ENCODE peak calls at places on chromosomes 7 and 10, in ten cellular contexts. One of them, this sample, is unnamed.

GRCh38 chr10:123100030-123100762 is 35.6 kb upstream of the HMX3 start:
- DNase-seq in activated naive CD4-positive, alpha-beta T cell treated with anti-CD3 and anti-CD28 coated beads, Interleukin-2, amount 50 U/mL, for 16 hours: no peak
- DNase-seq in fibroblast of pulmonary artery: no peak
- DNase-seq in ovary: no peak
- DNase-seq in endodermal cell: peak; percentile 63
- DNase-seq in posterior cingulate gyrus: no peak
- DNase-seq in CD4-positive, CD25-positive, alpha-beta regulatory T cell: no peak
- DNase-seq in Peyer's patch: no peak
- DNase-seq in activated CD4-positive, CD25-positive, alpha-beta regulatory T cell treated with anti-CD3 and anti-CD28 coated beads, Interleukin-2, amount 50 U/mL, for 72 hours: no peak
- DNase-seq in mesothelial cell of epicardium: no peak
- DNase-seq in this sample: no peak

GRCh38 chr10:69876286-69876685 is 74.6 kb downstream of the COL13A1 start:
- DNase-seq in activated naive CD4-positive, alpha-beta T cell treated with anti-CD3 and anti-CD28 coated beads, Interleukin-2, amount 50 U/mL, for 16 hours: no peak
- DNase-seq in fibroblast of pulmonary artery: no peak
- DNase-seq in ovary: no peak
- DNase-seq in endodermal cell: no peak
- DNase-seq in posterior cingulate gyrus: no peak
- DNase-seq in CD4-positive, CD25-positive, alpha-beta regulatory T cell: no peak
- DNase-seq in Peyer's patch: no peak
- DNase-seq in activated CD4-positive, CD25-positive, alpha-beta regulatory T cell treated with anti-CD3 and anti-CD28 coated beads, Interleukin-2, amount 50 U/mL, for 72 hours: no peak
- DNase-seq in mesothelial cell of epicardium: no peak
- DNase-seq in this sample: no peak

GRCh38 chr7:129264534-129264933 is 39.7 kb downstream of the AHCYL2 start:
- DNase-seq in activated naive CD4-positive, alpha-beta T cell treated with anti-CD3 and anti-CD28 coated beads, Interleukin-2, amount 50 U/mL, for 16 hours: no peak
- DNase-seq in fibroblast of pulmonary artery: no peak
- DNase-seq in ovary: no peak
- DNase-seq in endodermal cell: no peak
- DNase-seq in posterior cingulate gyrus: no peak
- DNase-seq in CD4-positive, CD25-positive, alpha-beta regulatory T cell: no peak
- DNase-seq in Peyer's patch: no peak
- DNase-seq in activated CD4-positive, CD25-positive, alpha-beta regulatory T cell treated with anti-CD3 and anti-CD28 coated beads, Interleukin-2, amount 50 U/mL, for 72 hours: no peak
- DNase-seq in mesothelial cell of epicardium: no peak
- DNase-seq in this sample: no peak

GRCh38 chr10:131701131-131701947 is 199.5 kb upstream of the PPP2R2D start:
- DNase-seq in activated naive CD4-positive, alpha-beta T cell treated with anti-CD3 and anti-CD28 coated beads, Interleukin-2, amount 50 U/mL, for 16 hours: no peak
- DNase-seq in fibroblast of pulmonary artery: no peak
- DNase-seq in ovary: no peak
- DNase-seq in endodermal cell: peak; percentile 21
- DNase-seq in posterior cingulate gyrus: no peak
- DNase-seq in CD4-positive, CD25-positive, alpha-beta regulatory T cell: no peak
- DNase-seq in Peyer's patch: peak; percentile 42
- DNase-seq in activated CD4-positive, CD25-positive, alpha-beta regulatory T cell treated with anti-CD3 and anti-CD28 coated beads, Interleukin-2, amount 50 U/mL, for 72 hours: no peak
- DNase-seq in mesothelial cell of epicardium: peak; percentile 32
- DNase-seq in this sample: no peak

GRCh38 chr7:1232623-1233327 is at the start of gene UNCX:
- DNase-seq in activated naive CD4-positive, alpha-beta T cell treated with anti-CD3 and anti-CD28 coated beads, Interleukin-2, amount 50 U/mL, for 16 hours: no peak
- DNase-seq in fibroblast of pulmonary artery: no peak
- DNase-seq in ovary: no peak
- DNase-seq in endodermal cell: peak; percentile 85
- DNase-seq in posterior cingulate gyrus: no peak
- DNase-seq in CD4-positive, CD25-positive, alpha-beta regulatory T cell: no peak
- DNase-seq in Peyer's patch: no peak
- DNase-seq in activated CD4-positive, CD25-positive, alpha-beta regulatory T cell treated with anti-CD3 and anti-CD28 coated beads, Interleukin-2, amount 50 U/mL, for 72 hours: no peak
- DNase-seq in mesothelial cell of epicardium: no peak
- DNase-seq in this sample: no peak

GRCh38 chr7:50214141-50214670 is 90.3 kb upstream of the IKZF1 start:
- DNase-seq in activated naive CD4-positive, alpha-beta T cell treated with anti-CD3 and anti-CD28 coated beads, Interleukin-2, amount 50 U/mL, for 16 hours: no peak
- DNase-seq in fibroblast of pulmonary artery: no peak
- DNase-seq in ovary: no peak
- DNase-seq in endodermal cell: peak; percentile 24
- DNase-seq in posterior cingulate gyrus: no peak
- DNase-seq in CD4-positive, CD25-positive, alpha-beta regulatory T cell: no peak
- DNase-seq in Peyer's patch: no peak
- DNase-seq in activated CD4-positive, CD25-positive, alpha-beta regulatory T cell treated with anti-CD3 and anti-CD28 coated beads, Interleukin-2, amount 50 U/mL, for 72 hours: no peak
- DNase-seq in mesothelial cell of epicardium: no peak
- DNase-seq in this sample: no peak

GRCh38 chr10:127467793-127468192 is 81.3 kb upstream of the NPS start:
- DNase-seq in activated naive CD4-positive, alpha-beta T cell treated with anti-CD3 and anti-CD28 coated beads, Interleukin-2, amount 50 U/mL, for 16 hours: no peak
- DNase-seq in fibroblast of pulmonary artery: no peak
- DNase-seq in ovary: no peak
- DNase-seq in endodermal cell: peak; percentile 15
- DNase-seq in posterior cingulate gyrus: no peak
- DNase-seq in CD4-positive, CD25-positive, alpha-beta regulatory T cell: no peak
- DNase-seq in Peyer's patch: no peak
- DNase-seq in activated CD4-positive, CD25-positive, alpha-beta regulatory T cell treated with anti-CD3 and anti-CD28 coated beads, Interleukin-2, amount 50 U/mL, for 72 hours: no peak
- DNase-seq in mesothelial cell of epicardium: no peak
- DNase-seq in this sample: no peak

GRCh38 chr10:67763499-67764011 is 67.6 kb upstream of the CTNNA3 start:
- DNase-seq in activated naive CD4-positive, alpha-beta T cell treated with anti-CD3 and anti-CD28 coated beads, Interleukin-2, amount 50 U/mL, for 16 hours: peak; percentile 83
- DNase-seq in fibroblast of pulmonary artery: peak; percentile 62
- DNase-seq in ovary: peak; percentile 86
- DNase-seq in endodermal cell: peak; percentile 89
- DNase-seq in posterior cingulate gyrus: peak; percentile 75
- DNase-seq in CD4-positive, CD25-positive, alpha-beta regulatory T cell: peak; percentile 84
- DNase-seq in Peyer's patch: peak; percentile 88
- DNase-seq in activated CD4-positive, CD25-positive, alpha-beta regulatory T cell treated with anti-CD3 and anti-CD28 coated beads, Interleukin-2, amount 50 U/mL, for 72 hours: peak; percentile 76
- DNase-seq in mesothelial cell of epicardium: peak; percentile 77
- DNase-seq in this sample: peak; percentile 63

GRCh38 chr7:1794888-1795542 is 124.9 kb downstream of the ELFN1 start:
- DNase-seq in activated naive CD4-positive, alpha-beta T cell treated with anti-CD3 and anti-CD28 coated beads, Interleukin-2, amount 50 U/mL, for 16 hours: no peak
- DNase-seq in fibroblast of pulmonary artery: peak; percentile 10
- DNase-seq in ovary: no peak
- DNase-seq in endodermal cell: no peak
- DNase-seq in posterior cingulate gyrus: no peak
- DNase-seq in CD4-positive, CD25-positive, alpha-beta regulatory T cell: no peak
- DNase-seq in Peyer's patch: no peak
- DNase-seq in activated CD4-positive, CD25-positive, alpha-beta regulatory T cell treated with anti-CD3 and anti-CD28 coated beads, Interleukin-2, amount 50 U/mL, for 72 hours: no peak
- DNase-seq in mesothelial cell of epicardium: no peak
- DNase-seq in this sample: no peak

GRCh38 chr7:2645274-2645868 is 13.6 kb downstream of the TTYH3 start:
- DNase-seq in activated naive CD4-positive, alpha-beta T cell treated with anti-CD3 and anti-CD28 coated beads, Interleukin-2, amount 50 U/mL, for 16 hours: no peak
- DNase-seq in fibroblast of pulmonary artery: no peak
- DNase-seq in ovary: no peak
- DNase-seq in endodermal cell: peak; percentile 70
- DNase-seq in posterior cingulate gyrus: no peak
- DNase-seq in CD4-positive, CD25-positive, alpha-beta regulatory T cell: peak; percentile 32
- DNase-seq in Peyer's patch: peak; percentile 86
- DNase-seq in activated CD4-positive, CD25-positive, alpha-beta regulatory T cell treated with anti-CD3 and anti-CD28 coated beads, Interleukin-2, amount 50 U/mL, for 72 hours: no peak
- DNase-seq in mesothelial cell of epicardium: no peak
- DNase-seq in this sample: peak; percentile 51

GRCh38 chr10:120600871-120601644 is 144.0 kb downstream of the PLPP4 start:
- DNase-seq in activated naive CD4-positive, alpha-beta T cell treated with anti-CD3 and anti-CD28 coated beads, Interleukin-2, amount 50 U/mL, for 16 hours: no peak
- DNase-seq in fibroblast of pulmonary artery: peak; percentile 5
- DNase-seq in ovary: no peak
- DNase-seq in endodermal cell: peak; percentile 82
- DNase-seq in posterior cingulate gyrus: no peak
- DNase-seq in CD4-positive, CD25-positive, alpha-beta regulatory T cell: no peak
- DNase-seq in Peyer's patch: no peak
- DNase-seq in activated CD4-positive, CD25-positive, alpha-beta regulatory T cell treated with anti-CD3 and anti-CD28 coated beads, Interleukin-2, amount 50 U/mL, for 72 hours: no peak
- DNase-seq in mesothelial cell of epicardium: peak; percentile 50
- DNase-seq in this sample: peak; percentile 72

GRCh38 chr10:125871341-125871740 is 9.8 kb downstream of the DHX32 start:
- DNase-seq in activated naive CD4-positive, alpha-beta T cell treated with anti-CD3 and anti-CD28 coated beads, Interleukin-2, amount 50 U/mL, for 16 hours: no peak
- DNase-seq in fibroblast of pulmonary artery: no peak
- DNase-seq in ovary: no peak
- DNase-seq in endodermal cell: no peak
- DNase-seq in posterior cingulate gyrus: no peak
- DNase-seq in CD4-positive, CD25-positive, alpha-beta regulatory T cell: no peak
- DNase-seq in Peyer's patch: no peak
- DNase-seq in activated CD4-positive, CD25-positive, alpha-beta regulatory T cell treated with anti-CD3 and anti-CD28 coated beads, Interleukin-2, amount 50 U/mL, for 72 hours: no peak
- DNase-seq in mesothelial cell of epicardium: no peak
- DNase-seq in this sample: no peak

GRCh38 chr7:71486856-71487628 is 355.1 kb downstream of the GALNT17 start:
- DNase-seq in activated naive CD4-positive, alpha-beta T cell treated with anti-CD3 and anti-CD28 coated beads, Interleukin-2, amount 50 U/mL, for 16 hours: no peak
- DNase-seq in fibroblast of pulmonary artery: peak; percentile 17
- DNase-seq in ovary: no peak
- DNase-seq in endodermal cell: no peak
- DNase-seq in posterior cingulate gyrus: no peak
- DNase-seq in CD4-positive, CD25-positive, alpha-beta regulatory T cell: no peak
- DNase-seq in Peyer's patch: no peak
- DNase-seq in activated CD4-positive, CD25-positive, alpha-beta regulatory T cell treated with anti-CD3 and anti-CD28 coated beads, Interleukin-2, amount 50 U/mL, for 72 hours: no peak
- DNase-seq in mesothelial cell of epicardium: no peak
- DNase-seq in this sample: no peak

GRCh38 chr10:12777840-12778585 is 223.5 kb downstream of the CCDC3 start:
- DNase-seq in activated naive CD4-positive, alpha-beta T cell treated with anti-CD3 and anti-CD28 coated beads, Interleukin-2, amount 50 U/mL, for 16 hours: no peak
- DNase-seq in fibroblast of pulmonary artery: no peak
- DNase-seq in ovary: no peak
- DNase-seq in endodermal cell: no peak
- DNase-seq in posterior cingulate gyrus: peak; percentile 51
- DNase-seq in CD4-positive, CD25-positive, alpha-beta regulatory T cell: no peak
- DNase-seq in Peyer's patch: no peak
- DNase-seq in activated CD4-positive, CD25-positive, alpha-beta regulatory T cell treated with anti-CD3 and anti-CD28 coated beads, Interleukin-2, amount 50 U/mL, for 72 hours: no peak
- DNase-seq in mesothelial cell of epicardium: no peak
- DNase-seq in this sample: no peak

GRCh38 chr10:59844436-59844835 is 61.9 kb downstream of the CCDC6 start:
- DNase-seq in activated naive CD4-positive, alpha-beta T cell treated with anti-CD3 and anti-CD28 coated beads, Interleukin-2, amount 50 U/mL, for 16 hours: no peak
- DNase-seq in fibroblast of pulmonary artery: no peak
- DNase-seq in ovary: no peak
- DNase-seq in endodermal cell: no peak
- DNase-seq in posterior cingulate gyrus: no peak
- DNase-seq in CD4-positive, CD25-positive, alpha-beta regulatory T cell: no peak
- DNase-seq in Peyer's patch: no peak
- DNase-seq in activated CD4-positive, CD25-positive, alpha-beta regulatory T cell treated with anti-CD3 and anti-CD28 coated beads, Interleukin-2, amount 50 U/mL, for 72 hours: no peak
- DNase-seq in mesothelial cell of epicardium: no peak
- DNase-seq in this sample: no peak

GRCh38 chr7:131056007-131056406 is 271.7 kb upstream of the MKLN1 start:
- DNase-seq in activated naive CD4-positive, alpha-beta T cell treated with anti-CD3 and anti-CD28 coated beads, Interleukin-2, amount 50 U/mL, for 16 hours: no peak
- DNase-seq in fibroblast of pulmonary artery: no peak
- DNase-seq in ovary: no peak
- DNase-seq in endodermal cell: no peak
- DNase-seq in posterior cingulate gyrus: no peak
- DNase-seq in CD4-positive, CD25-positive, alpha-beta regulatory T cell: no peak
- DNase-seq in Peyer's patch: no peak
- DNase-seq in activated CD4-positive, CD25-positive, alpha-beta regulatory T cell treated with anti-CD3 and anti-CD28 coated beads, Interleukin-2, amount 50 U/mL, for 72 hours: no peak
- DNase-seq in mesothelial cell of epicardium: no peak
- DNase-seq in this sample: no peak

GRCh38 chr10:55631071-55631654 is 729.9 kb downstream of the ZWINT start:
- DNase-seq in activated naive CD4-positive, alpha-beta T cell treated with anti-CD3 and anti-CD28 coated beads, Interleukin-2, amount 50 U/mL, for 16 hours: no peak
- DNase-seq in fibroblast of pulmonary artery: peak; percentile 21
- DNase-seq in ovary: no peak
- DNase-seq in endodermal cell: peak; percentile 96
- DNase-seq in posterior cingulate gyrus: peak; percentile 66
- DNase-seq in CD4-positive, CD25-positive, alpha-beta regulatory T cell: no peak
- DNase-seq in Peyer's patch: peak; percentile 63
- DNase-seq in activated CD4-positive, CD25-positive, alpha-beta regulatory T cell treated with anti-CD3 and anti-CD28 coated beads, Interleukin-2, amount 50 U/mL, for 72 hours: no peak
- DNase-seq in mesothelial cell of epicardium: peak; percentile 88
- DNase-seq in this sample: peak; percentile 19

GRCh38 chr10:79184649-79185048 is 115.9 kb downstream of the ZMIZ1 start:
- DNase-seq in activated naive CD4-positive, alpha-beta T cell treated with anti-CD3 and anti-CD28 coated beads, Interleukin-2, amount 50 U/mL, for 16 hours: no peak
- DNase-seq in fibroblast of pulmonary artery: no peak
- DNase-seq in ovary: no peak
- DNase-seq in endodermal cell: no peak
- DNase-seq in posterior cingulate gyrus: no peak
- DNase-seq in CD4-positive, CD25-positive, alpha-beta regulatory T cell: no peak
- DNase-seq in Peyer's patch: no peak
- DNase-seq in activated CD4-positive, CD25-positive, alpha-beta regulatory T cell treated with anti-CD3 and anti-CD28 coated beads, Interleukin-2, amount 50 U/mL, for 72 hours: no peak
- DNase-seq in mesothelial cell of epicardium: no peak
- DNase-seq in this sample: no peak

GRCh38 chr7:150685219-150686029 is at the start of gene GIMAP2:
- DNase-seq in activated naive CD4-positive, alpha-beta T cell treated with anti-CD3 and anti-CD28 coated beads, Interleukin-2, amount 50 U/mL, for 16 hours: no peak
- DNase-seq in fibroblast of pulmonary artery: peak; percentile 11
- DNase-seq in ovary: no peak
- DNase-seq in endodermal cell: no peak
- DNase-seq in posterior cingulate gyrus: no peak
- DNase-seq in CD4-positive, CD25-positive, alpha-beta regulatory T cell: peak; percentile 51
- DNase-seq in Peyer's patch: peak; percentile 60
- DNase-seq in activated CD4-positive, CD25-positive, alpha-beta regulatory T cell treated with anti-CD3 and anti-CD28 coated beads, Interleukin-2, amount 50 U/mL, for 72 hours: no peak
- DNase-seq in mesothelial cell of epicardium: no peak
- DNase-seq in this sample: peak; percentile 59

GRCh38 chr10:133087679-133088523 is at the start of gene ADGRA1:
- DNase-seq in activated naive CD4-positive, alpha-beta T cell treated with anti-CD3 and anti-CD28 coated beads, Interleukin-2, amount 50 U/mL, for 16 hours: no peak
- DNase-seq in fibroblast of pulmonary artery: no peak
- DNase-seq in ovary: no peak
- DNase-seq in endodermal cell: peak; percentile 82
- DNase-seq in posterior cingulate gyrus: peak; percentile 75
- DNase-seq in CD4-positive, CD25-positive, alpha-beta regulatory T cell: no peak
- DNase-seq in Peyer's patch: no peak
- DNase-seq in activated CD4-positive, CD25-positive, alpha-beta regulatory T cell treated with anti-CD3 and anti-CD28 coated beads, Interleukin-2, amount 50 U/mL, for 72 hours: no peak
- DNase-seq in mesothelial cell of epicardium: no peak
- DNase-seq in this sample: peak; percentile 0

GRCh38 chr7:132381742-132382472 is 194.4 kb downstream of the PLXNA4 start:
- DNase-seq in activated naive CD4-positive, alpha-beta T cell treated with anti-CD3 and anti-CD28 coated beads, Interleukin-2, amount 50 U/mL, for 16 hours: no peak
- DNase-seq in fibroblast of pulmonary artery: peak; percentile 3
- DNase-seq in ovary: no peak
- DNase-seq in endodermal cell: peak; percentile 64
- DNase-seq in posterior cingulate gyrus: no peak
- DNase-seq in CD4-positive, CD25-positive, alpha-beta regulatory T cell: no peak
- DNase-seq in Peyer's patch: no peak
- DNase-seq in activated CD4-positive, CD25-positive, alpha-beta regulatory T cell treated with anti-CD3 and anti-CD28 coated beads, Interleukin-2, amount 50 U/mL, for 72 hours: no peak
- DNase-seq in mesothelial cell of epicardium: no peak
- DNase-seq in this sample: no peak

GRCh38 chr10:48240196-48240595 is 34.3 kb downstream of the FRMPD2 start:
- DNase-seq in activated naive CD4-positive, alpha-beta T cell treated with anti-CD3 and anti-CD28 coated beads, Interleukin-2, amount 50 U/mL, for 16 hours: no peak
- DNase-seq in fibroblast of pulmonary artery: no peak
- DNase-seq in ovary: no peak
- DNase-seq in endodermal cell: no peak
- DNase-seq in posterior cingulate gyrus: no peak
- DNase-seq in CD4-positive, CD25-positive, alpha-beta regulatory T cell: no peak
- DNase-seq in Peyer's patch: no peak
- DNase-seq in activated CD4-positive, CD25-positive, alpha-beta regulatory T cell treated with anti-CD3 and anti-CD28 coated beads, Interleukin-2, amount 50 U/mL, for 72 hours: no peak
- DNase-seq in mesothelial cell of epicardium: no peak
- DNase-seq in this sample: no peak

GRCh38 chr7:7517661-7518236 is 17.9 kb downstream of the COL28A1 start:
- DNase-seq in activated naive CD4-positive, alpha-beta T cell treated with anti-CD3 and anti-CD28 coated beads, Interleukin-2, amount 50 U/mL, for 16 hours: no peak
- DNase-seq in fibroblast of pulmonary artery: no peak
- DNase-seq in ovary: no peak
- DNase-seq in endodermal cell: no peak
- DNase-seq in posterior cingulate gyrus: no peak
- DNase-seq in CD4-positive, CD25-positive, alpha-beta regulatory T cell: no peak
- DNase-seq in Peyer's patch: no peak
- DNase-seq in activated CD4-positive, CD25-positive, alpha-beta regulatory T cell treated with anti-CD3 and anti-CD28 coated beads, Interleukin-2, amount 50 U/mL, for 72 hours: no peak
- DNase-seq in mesothelial cell of epicardium: no peak
- DNase-seq in this sample: peak; percentile 22

GRCh38 chr10:71547841-71548493 is 151.2 kb downstream of the CDH23 start:
- DNase-seq in activated naive CD4-positive, alpha-beta T cell treated with anti-CD3 and anti-CD28 coated beads, Interleukin-2, amount 50 U/mL, for 16 hours: no peak
- DNase-seq in fibroblast of pulmonary artery: peak; percentile 64
- DNase-seq in ovary: peak; percentile 68
- DNase-seq in endodermal cell: no peak
- DNase-seq in posterior cingulate gyrus: no peak
- DNase-seq in CD4-positive, CD25-positive, alpha-beta regulatory T cell: no peak
- DNase-seq in Peyer's patch: no peak
- DNase-seq in activated CD4-positive, CD25-positive, alpha-beta regulatory T cell treated with anti-CD3 and anti-CD28 coated beads, Interleukin-2, amount 50 U/mL, for 72 hours: no peak
- DNase-seq in mesothelial cell of epicardium: peak; percentile 59
- DNase-seq in this sample: no peak

GRCh38 chr10:72826346-72826745 is 67.2 kb upstream of the OIT3 start:
- DNase-seq in activated naive CD4-positive, alpha-beta T cell treated with anti-CD3 and anti-CD28 coated beads, Interleukin-2, amount 50 U/mL, for 16 hours: no peak
- DNase-seq in fibroblast of pulmonary artery: no peak
- DNase-seq in ovary: no peak
- DNase-seq in endodermal cell: no peak
- DNase-seq in posterior cingulate gyrus: no peak
- DNase-seq in CD4-positive, CD25-positive, alpha-beta regulatory T cell: no peak
- DNase-seq in Peyer's patch: no peak
- DNase-seq in activated CD4-positive, CD25-positive, alpha-beta regulatory T cell treated with anti-CD3 and anti-CD28 coated beads, Interleukin-2, amount 50 U/mL, for 72 hours: no peak
- DNase-seq in mesothelial cell of epicardium: no peak
- DNase-seq in this sample: no peak

This sample was measured in A172.